ENCODE peak calls at places on chromosomes 3 and 15, in six cellular contexts. T, A, I, M, W and L are unnamed samples.

GRCh38 chr15:98953950-98954349 is 53.6 kb downstream of the PGPEP1L start:
- DNase-seq in T (no peak), A (no peak), I (no peak), M (no peak), W (no peak), L (peak; percentile 20)

GRCh38 chr15:75449585-75450306 is 1.7 kb downstream of the SIN3A start:
- DNase-seq in T (no peak), A (no peak), I (no peak), M (no peak), W (no peak), L (no peak)

GRCh38 chr3:143283432-143284128 is 164.0 kb downstream of the CHST2 start:
- DNase-seq in T (no peak), A (no peak), I (no peak), M (no peak), W (no peak), L (no peak)

GRCh38 chr15:77489647-77490046 is 69.0 kb downstream of the HMG20A start:
- DNase-seq in T (no peak), A (no peak), I (no peak), M (no peak), W (no peak), L (no peak)

GRCh38 chr3:22296641-22297040 is 545.6 kb upstream of the ZNF385D start:
- DNase-seq in T (no peak), A (no peak), I (peak; percentile 9), M (no peak), W (no peak), L (no peak)

GRCh38 chr3:148269816-148270215 is 427.9 kb upstream of the AGTR1 start:
- DNase-seq in T (peak; percentile 1), A (no peak), I (no peak), M (no peak), W (no peak), L (no peak)

GRCh38 chr3:9146367-9147071 is 102.9 kb downstream of the SRGAP3 start:
- DNase-seq in T (no peak), A (no peak), I (no peak), M (no peak), W (no peak), L (no peak)

GRCh38 chr3:62761711-62762110 is 113.5 kb downstream of the CADPS start:
- DNase-seq in T (no peak), A (no peak), I (no peak), M (no peak), W (no peak), L (no peak)

GRCh38 chr3:184082465-184082864 is 14.4 kb upstream of the HTR3E start:
- DNase-seq in T (no peak), A (no peak), I (no peak), M (no peak), W (no peak), L (no peak)

GRCh38 chr3:27553868-27554540 is 69.8 kb upstream of the SLC4A7 start:
- DNase-seq in T (peak; percentile 64), A (no peak), I (no peak), M (no peak), W (no peak), L (no peak)

GRCh38 chr3:169812844-169813677 is at the start of the genes LRRC34 and LRRIQ4:
- DNase-seq in T (peak; percentile 43), A (peak; percentile 40), I (peak; percentile 77), M (peak; percentile 83), W (peak; percentile 93), L (no peak)

GRCh38 chr3:55564709-55565108 is 77.6 kb upstream of the WNT5A start:
- DNase-seq in T (peak; percentile 69), A (no peak), I (peak; percentile 79), M (no peak), W (no peak), L (no peak)

GRCh38 chr15:73803806-73804205 is 50.7 kb upstream of the INSYN1 start:
- DNase-seq in T (no peak), A (no peak), I (no peak), M (no peak), W (no peak), L (no peak)

GRCh38 chr3:9036327-9037112 is 73.2 kb upstream of the RAD18 start:
- DNase-seq in T (peak; percentile 9), A (no peak), I (no peak), M (no peak), W (no peak), L (no peak)

GRCh38 chr3:61685755-61686154 is 124.4 kb downstream of the PTPRG start:
- DNase-seq in T (no peak), A (no peak), I (no peak), M (no peak), W (no peak), L (no peak)

GRCh38 chr3:154229217-154229590 is 95.1 kb downstream of the DHX36 start:
- DNase-seq in T (peak; percentile 13), A (no peak), I (peak; percentile 50), M (no peak), W (no peak), L (no peak)

GRCh38 chr3:151268267-151269235 is 9.8 kb downstream of the P2RY14 start:
- DNase-seq in T (peak; percentile 28), A (no peak), I (peak; percentile 33), M (no peak), W (no peak), L (no peak)
- H3K23ac ChIP-seq in T (no peak overlapping the region), A (no peak overlapping the region), I (no peak overlapping the region), M (no peak overlapping the region), W (no peak overlapping the region), L (no peak overlapping the region)

DNA sequence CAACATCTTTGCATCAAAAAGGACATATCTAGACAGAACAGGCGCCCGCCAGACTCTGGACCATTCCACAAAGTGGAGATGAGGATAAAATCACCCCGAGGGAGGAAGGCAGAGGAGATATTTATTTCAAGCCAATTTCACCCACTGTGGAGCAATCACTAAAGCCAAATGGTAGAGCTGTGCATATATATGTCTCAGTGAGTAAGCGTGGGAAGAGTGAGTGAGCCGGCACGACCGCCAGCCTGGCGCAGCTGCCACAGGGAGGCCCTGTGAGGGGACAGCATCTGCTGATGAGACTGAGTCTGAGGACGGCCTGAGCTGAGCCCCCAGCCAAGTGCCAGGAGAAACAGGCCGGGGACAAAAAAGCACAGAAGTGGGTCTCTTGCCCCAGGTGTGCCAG is 111.2 kb downstream of the MEGF11 start:
- DNase-seq in T (no peak), A (no peak), I (no peak), M (no peak), W (no peak), L (no peak)
- H3K14ac ChIP-seq in T (no peak overlapping the region), A (no peak overlapping the region), I (no peak overlapping the region), M (no peak overlapping the region), W (no peak overlapping the region), L (no peak overlapping the region)

GRCh38 chr3:56683122-56683817 is at the start of gene TASOR:
- DNase-seq in T (peak; percentile 60), A (peak; percentile 51), I (peak; percentile 76), M (peak; percentile 33), W (peak; percentile 77), L (peak; percentile 60)

GRCh38 chr3:56682458-56683121 is 475 bp downstream of the TASOR start:
- DNase-seq in T (peak; percentile 70), A (peak; percentile 72), I (peak; percentile 85), M (peak; percentile 31), W (peak; percentile 64), L (peak; percentile 58)

GRCh38 chr3:56684029-56684428 is 964 bp upstream of the TASOR start:
- DNase-seq in T (no peak), A (no peak), I (no peak), M (no peak), W (no peak), L (no peak)

GRCh38 chr3:56680054-56680453 is 3.0 kb downstream of the TASOR start:
- DNase-seq in T (no peak), A (no peak), I (no peak), M (no peak), W (no peak), L (no peak)

DNA sequence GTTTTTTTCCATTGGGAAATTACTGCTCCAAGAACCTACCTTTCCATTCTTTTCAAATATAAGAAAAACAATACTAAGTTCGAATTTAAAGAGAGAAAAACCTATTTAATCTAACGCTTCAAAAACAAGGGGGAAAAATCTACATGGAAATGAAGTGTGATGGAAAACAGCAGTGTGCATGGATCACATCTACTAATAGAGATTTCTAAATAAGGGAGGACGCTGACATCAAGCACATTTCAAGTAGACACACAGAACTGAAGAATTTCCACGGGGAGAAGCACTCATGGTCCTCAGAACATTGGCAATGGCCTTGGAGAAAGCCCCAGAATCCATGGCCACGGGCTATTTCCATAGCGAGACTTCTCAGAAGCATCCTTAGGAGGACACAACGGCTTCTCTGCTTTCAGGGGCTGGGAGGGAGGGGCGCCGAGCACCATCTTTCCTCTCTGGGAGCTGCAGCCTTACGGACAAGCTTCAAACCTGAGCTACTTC is 1.1 kb downstream of the TASOR start:
- DNase-seq in T (no peak), A (no peak), I (no peak), M (no peak), W (peak; percentile 81), L (no peak)
- H4K91ac ChIP-seq in T (peak overlapping the region; percentile 63), A (no peak overlapping the region), I (no peak overlapping the region), M (peak overlapping the region; percentile 91), W (no peak overlapping the region), L (peak overlapping the region; percentile 95)

GRCh38 chr3:129439381-129439816 is 349 bp downstream of the MBD4 start:
- DNase-seq in T (no peak), A (no peak), I (peak; percentile 46), M (no peak), W (no peak), L (peak; percentile 20)
- H3K23ac ChIP-seq in T (peak overlapping the region; percentile 75), A (peak overlapping the region; percentile 76), I (no peak overlapping the region), M (no peak overlapping the region), W (no peak overlapping the region), L (no peak overlapping the region)

DNA sequence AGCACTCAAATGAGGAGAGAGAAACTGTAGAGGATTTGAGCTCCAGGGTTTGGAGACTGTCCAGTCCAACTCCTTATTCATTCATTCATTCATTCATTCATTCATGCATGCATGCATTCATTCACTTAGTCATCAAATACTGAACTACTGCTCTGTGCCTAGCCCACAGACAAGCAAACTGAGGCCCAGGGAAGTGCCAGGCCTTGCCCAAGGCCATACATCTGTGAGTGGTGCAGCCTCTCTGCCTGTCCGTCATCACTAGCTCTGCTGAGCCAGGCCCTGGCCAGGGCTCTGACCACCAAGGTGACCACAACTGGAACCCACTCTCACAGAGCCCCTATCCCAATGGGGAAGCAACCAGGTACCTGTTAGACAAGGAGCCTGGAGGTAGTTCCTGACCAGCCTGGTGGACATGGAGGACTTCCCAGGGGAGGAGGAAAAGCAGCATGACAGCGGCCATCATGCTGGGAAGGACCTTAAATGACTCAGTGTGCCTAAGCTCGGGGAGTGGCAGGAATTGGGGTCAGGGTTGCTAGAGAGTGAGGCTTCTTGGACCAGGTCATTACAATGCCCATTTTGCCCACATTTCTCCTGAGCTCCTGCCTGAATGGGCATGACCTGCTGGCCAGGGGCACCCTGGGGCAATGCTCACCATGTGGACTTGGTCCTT is 27.5 kb upstream of the RPL29 start:
- DNase-seq in T (no peak), A (no peak), I (no peak), M (no peak), W (no peak), L (no peak)
- H3K14ac ChIP-seq in T (no peak overlapping the region), A (peak overlapping the region; percentile 61), I (no peak overlapping the region), M (no peak overlapping the region), W (no peak overlapping the region), L (no peak overlapping the region)